ENCODE peak calls at places on chromosomes 5 and 9, in seven cellular contexts. One of them, this sample, is unnamed.

GRCh38 chr5:69231851-69232250 is 2.8 kb upstream of the CDK7 start:
- DNase-seq in RWPE1: no peak
- DNase-seq in activated T-helper 1 cell treated with anti-CD3 and anti-CD28 coated beads, Interleukin-2, amount 50 U/mL, for 16 hours: no peak
- DNase-seq in NCI-H2029: peak; percentile 66
- DNase-seq in stimulated activated CD4-positive, alpha-beta T cell treated with anti-CD3 and anti-CD28 coated beads, Interleukin-1b, Interleukin-23, amount 100 ng/mL, for 48 hours: no peak
- DNase-seq in left cardiac atrium: no peak
- DNase-seq in NCI-H1694 treated with DMSO at 0.1 percent for 48 hours: no peak
- DNase-seq in this sample: no peak

GRCh38 chr5:31944683-31945445 is 229.3 kb downstream of the GOLPH3 start:
- DNase-seq in RWPE1: no peak
- DNase-seq in activated T-helper 1 cell treated with anti-CD3 and anti-CD28 coated beads, Interleukin-2, amount 50 U/mL, for 16 hours: no peak
- DNase-seq in NCI-H2029: peak; percentile 48
- DNase-seq in stimulated activated CD4-positive, alpha-beta T cell treated with anti-CD3 and anti-CD28 coated beads, Interleukin-1b, Interleukin-23, amount 100 ng/mL, for 48 hours: no peak
- DNase-seq in left cardiac atrium: no peak
- DNase-seq in NCI-H1694 treated with DMSO at 0.1 percent for 48 hours: no peak
- DNase-seq in this sample: no peak

GRCh38 chr5:344668-345067 is 23.2 kb downstream of the AHRR start:
- DNase-seq in RWPE1: no peak
- DNase-seq in activated T-helper 1 cell treated with anti-CD3 and anti-CD28 coated beads, Interleukin-2, amount 50 U/mL, for 16 hours: no peak
- DNase-seq in NCI-H2029: no peak
- DNase-seq in stimulated activated CD4-positive, alpha-beta T cell treated with anti-CD3 and anti-CD28 coated beads, Interleukin-1b, Interleukin-23, amount 100 ng/mL, for 48 hours: no peak
- DNase-seq in left cardiac atrium: no peak
- DNase-seq in NCI-H1694 treated with DMSO at 0.1 percent for 48 hours: no peak
- DNase-seq in this sample: no peak

GRCh38 chr9:5263568-5264218 is 32.5 kb downstream of the INSL4 start:
- DNase-seq in RWPE1: no peak
- DNase-seq in activated T-helper 1 cell treated with anti-CD3 and anti-CD28 coated beads, Interleukin-2, amount 50 U/mL, for 16 hours: no peak
- DNase-seq in NCI-H2029: no peak
- DNase-seq in stimulated activated CD4-positive, alpha-beta T cell treated with anti-CD3 and anti-CD28 coated beads, Interleukin-1b, Interleukin-23, amount 100 ng/mL, for 48 hours: no peak
- DNase-seq in left cardiac atrium: no peak
- DNase-seq in NCI-H1694 treated with DMSO at 0.1 percent for 48 hours: no peak
- DNase-seq in this sample: no peak

GRCh38 chr5:176497852-176498251 is 39.4 kb downstream of the RNF44 start:
- DNase-seq in RWPE1: peak; percentile 64
- DNase-seq in activated T-helper 1 cell treated with anti-CD3 and anti-CD28 coated beads, Interleukin-2, amount 50 U/mL, for 16 hours: no peak
- DNase-seq in NCI-H2029: no peak
- DNase-seq in stimulated activated CD4-positive, alpha-beta T cell treated with anti-CD3 and anti-CD28 coated beads, Interleukin-1b, Interleukin-23, amount 100 ng/mL, for 48 hours: no peak
- DNase-seq in left cardiac atrium: no peak
- DNase-seq in NCI-H1694 treated with DMSO at 0.1 percent for 48 hours: no peak
- DNase-seq in this sample: no peak

GRCh38 chr5:57094753-57095683 is 78.8 kb upstream of the GPBP1 start:
- DNase-seq in RWPE1: no peak
- DNase-seq in activated T-helper 1 cell treated with anti-CD3 and anti-CD28 coated beads, Interleukin-2, amount 50 U/mL, for 16 hours: no peak
- DNase-seq in NCI-H2029: no peak
- DNase-seq in stimulated activated CD4-positive, alpha-beta T cell treated with anti-CD3 and anti-CD28 coated beads, Interleukin-1b, Interleukin-23, amount 100 ng/mL, for 48 hours: no peak
- DNase-seq in left cardiac atrium: no peak
- DNase-seq in NCI-H1694 treated with DMSO at 0.1 percent for 48 hours: no peak
- DNase-seq in this sample: no peak

GRCh38 chr5:177402271-177403043 is 2.0 kb upstream of the PFN3 start:
- DNase-seq in RWPE1: peak; percentile 92
- DNase-seq in activated T-helper 1 cell treated with anti-CD3 and anti-CD28 coated beads, Interleukin-2, amount 50 U/mL, for 16 hours: peak; percentile 57
- DNase-seq in NCI-H2029: peak; percentile 84
- DNase-seq in stimulated activated CD4-positive, alpha-beta T cell treated with anti-CD3 and anti-CD28 coated beads, Interleukin-1b, Interleukin-23, amount 100 ng/mL, for 48 hours: peak; percentile 77
- DNase-seq in left cardiac atrium: peak; percentile 51
- DNase-seq in NCI-H1694 treated with DMSO at 0.1 percent for 48 hours: peak; percentile 28
- DNase-seq in this sample: peak; percentile 49

GRCh38 chr9:34176089-34176488 is 2.8 kb upstream of the UBAP1 start:
- DNase-seq in RWPE1: peak; percentile 81
- DNase-seq in activated T-helper 1 cell treated with anti-CD3 and anti-CD28 coated beads, Interleukin-2, amount 50 U/mL, for 16 hours: no peak
- DNase-seq in NCI-H2029: no peak
- DNase-seq in stimulated activated CD4-positive, alpha-beta T cell treated with anti-CD3 and anti-CD28 coated beads, Interleukin-1b, Interleukin-23, amount 100 ng/mL, for 48 hours: no peak
- DNase-seq in left cardiac atrium: no peak
- DNase-seq in NCI-H1694 treated with DMSO at 0.1 percent for 48 hours: no peak
- DNase-seq in this sample: no peak

GRCh38 chr9:2418619-2419018 is 203.0 kb upstream of the VLDLR start:
- DNase-seq in RWPE1: no peak
- DNase-seq in activated T-helper 1 cell treated with anti-CD3 and anti-CD28 coated beads, Interleukin-2, amount 50 U/mL, for 16 hours: no peak
- DNase-seq in NCI-H2029: no peak
- DNase-seq in stimulated activated CD4-positive, alpha-beta T cell treated with anti-CD3 and anti-CD28 coated beads, Interleukin-1b, Interleukin-23, amount 100 ng/mL, for 48 hours: no peak
- DNase-seq in left cardiac atrium: no peak
- DNase-seq in NCI-H1694 treated with DMSO at 0.1 percent for 48 hours: no peak
- DNase-seq in this sample: peak; percentile 40

GRCh38 chr9:130937146-130938076 is 1.6 kb downstream of the FIBCD1 start:
- DNase-seq in RWPE1: no peak
- DNase-seq in activated T-helper 1 cell treated with anti-CD3 and anti-CD28 coated beads, Interleukin-2, amount 50 U/mL, for 16 hours: no peak
- DNase-seq in NCI-H2029: no peak
- DNase-seq in stimulated activated CD4-positive, alpha-beta T cell treated with anti-CD3 and anti-CD28 coated beads, Interleukin-1b, Interleukin-23, amount 100 ng/mL, for 48 hours: no peak
- DNase-seq in left cardiac atrium: no peak
- DNase-seq in NCI-H1694 treated with DMSO at 0.1 percent for 48 hours: no peak
- DNase-seq in this sample: no peak

GRCh38 chr9:131478421-131478868 is 24.3 kb upstream of the POMT1 start:
- DNase-seq in RWPE1: peak; percentile 34
- DNase-seq in activated T-helper 1 cell treated with anti-CD3 and anti-CD28 coated beads, Interleukin-2, amount 50 U/mL, for 16 hours: peak; percentile 42
- DNase-seq in NCI-H2029: no peak
- DNase-seq in stimulated activated CD4-positive, alpha-beta T cell treated with anti-CD3 and anti-CD28 coated beads, Interleukin-1b, Interleukin-23, amount 100 ng/mL, for 48 hours: peak; percentile 35
- DNase-seq in left cardiac atrium: peak; percentile 55
- DNase-seq in NCI-H1694 treated with DMSO at 0.1 percent for 48 hours: peak; percentile 24
- DNase-seq in this sample: no peak

GRCh38 chr9:89911721-89912604 is 307.2 kb downstream of the GADD45G start:
- DNase-seq in RWPE1: no peak
- DNase-seq in activated T-helper 1 cell treated with anti-CD3 and anti-CD28 coated beads, Interleukin-2, amount 50 U/mL, for 16 hours: no peak
- DNase-seq in NCI-H2029: no peak
- DNase-seq in stimulated activated CD4-positive, alpha-beta T cell treated with anti-CD3 and anti-CD28 coated beads, Interleukin-1b, Interleukin-23, amount 100 ng/mL, for 48 hours: no peak
- DNase-seq in left cardiac atrium: no peak
- DNase-seq in NCI-H1694 treated with DMSO at 0.1 percent for 48 hours: no peak
- DNase-seq in this sample: no peak

GRCh38 chr5:24823625-24824024 is 178.8 kb upstream of the CDH10 start:
- DNase-seq in RWPE1: peak; percentile 55
- DNase-seq in activated T-helper 1 cell treated with anti-CD3 and anti-CD28 coated beads, Interleukin-2, amount 50 U/mL, for 16 hours: no peak
- DNase-seq in NCI-H2029: no peak
- DNase-seq in stimulated activated CD4-positive, alpha-beta T cell treated with anti-CD3 and anti-CD28 coated beads, Interleukin-1b, Interleukin-23, amount 100 ng/mL, for 48 hours: no peak
- DNase-seq in left cardiac atrium: no peak
- DNase-seq in NCI-H1694 treated with DMSO at 0.1 percent for 48 hours: no peak
- DNase-seq in this sample: no peak

GRCh38 chr9:78212868-78213267 is 23.0 kb upstream of the CEP78 start:
- DNase-seq in RWPE1: no peak
- DNase-seq in activated T-helper 1 cell treated with anti-CD3 and anti-CD28 coated beads, Interleukin-2, amount 50 U/mL, for 16 hours: no peak
- DNase-seq in NCI-H2029: no peak
- DNase-seq in stimulated activated CD4-positive, alpha-beta T cell treated with anti-CD3 and anti-CD28 coated beads, Interleukin-1b, Interleukin-23, amount 100 ng/mL, for 48 hours: no peak
- DNase-seq in left cardiac atrium: no peak
- DNase-seq in NCI-H1694 treated with DMSO at 0.1 percent for 48 hours: no peak
- DNase-seq in this sample: no peak

GRCh38 chr5:123610665-123611406 is 98.9 kb downstream of the CSNK1G3 start:
- DNase-seq in RWPE1: peak; percentile 49
- DNase-seq in activated T-helper 1 cell treated with anti-CD3 and anti-CD28 coated beads, Interleukin-2, amount 50 U/mL, for 16 hours: no peak
- DNase-seq in NCI-H2029: peak; percentile 48
- DNase-seq in stimulated activated CD4-positive, alpha-beta T cell treated with anti-CD3 and anti-CD28 coated beads, Interleukin-1b, Interleukin-23, amount 100 ng/mL, for 48 hours: no peak
- DNase-seq in left cardiac atrium: no peak
- DNase-seq in NCI-H1694 treated with DMSO at 0.1 percent for 48 hours: peak; percentile 51
- DNase-seq in this sample: peak; percentile 5

GRCh38 chr5:79107020-79107796 is 4.4 kb upstream of the BHMT start:
- DNase-seq in RWPE1: no peak
- DNase-seq in activated T-helper 1 cell treated with anti-CD3 and anti-CD28 coated beads, Interleukin-2, amount 50 U/mL, for 16 hours: no peak
- DNase-seq in NCI-H2029: no peak
- DNase-seq in stimulated activated CD4-positive, alpha-beta T cell treated with anti-CD3 and anti-CD28 coated beads, Interleukin-1b, Interleukin-23, amount 100 ng/mL, for 48 hours: no peak
- DNase-seq in left cardiac atrium: no peak
- DNase-seq in NCI-H1694 treated with DMSO at 0.1 percent for 48 hours: no peak
- DNase-seq in this sample: no peak

GRCh38 chr5:119478781-119479180 is 26.5 kb downstream of the HSD17B4 start:
- DNase-seq in RWPE1: peak; percentile 26
- DNase-seq in activated T-helper 1 cell treated with anti-CD3 and anti-CD28 coated beads, Interleukin-2, amount 50 U/mL, for 16 hours: no peak
- DNase-seq in NCI-H2029: no peak
- DNase-seq in stimulated activated CD4-positive, alpha-beta T cell treated with anti-CD3 and anti-CD28 coated beads, Interleukin-1b, Interleukin-23, amount 100 ng/mL, for 48 hours: no peak
- DNase-seq in left cardiac atrium: no peak
- DNase-seq in NCI-H1694 treated with DMSO at 0.1 percent for 48 hours: no peak
- DNase-seq in this sample: no peak

GRCh38 chr9:77926314-77926959 is 105.2 kb downstream of the GNAQ start:
- DNase-seq in RWPE1: peak; percentile 56
- DNase-seq in activated T-helper 1 cell treated with anti-CD3 and anti-CD28 coated beads, Interleukin-2, amount 50 U/mL, for 16 hours: no peak
- DNase-seq in NCI-H2029: no peak
- DNase-seq in stimulated activated CD4-positive, alpha-beta T cell treated with anti-CD3 and anti-CD28 coated beads, Interleukin-1b, Interleukin-23, amount 100 ng/mL, for 48 hours: no peak
- DNase-seq in left cardiac atrium: no peak
- DNase-seq in NCI-H1694 treated with DMSO at 0.1 percent for 48 hours: no peak
- DNase-seq in this sample: no peak

GRCh38 chr9:37104183-37104889 is 16.0 kb upstream of the ZCCHC7 start:
- DNase-seq in RWPE1: peak; percentile 21
- DNase-seq in activated T-helper 1 cell treated with anti-CD3 and anti-CD28 coated beads, Interleukin-2, amount 50 U/mL, for 16 hours: no peak
- DNase-seq in NCI-H2029: no peak
- DNase-seq in stimulated activated CD4-positive, alpha-beta T cell treated with anti-CD3 and anti-CD28 coated beads, Interleukin-1b, Interleukin-23, amount 100 ng/mL, for 48 hours: peak; percentile 45
- DNase-seq in left cardiac atrium: no peak
- DNase-seq in NCI-H1694 treated with DMSO at 0.1 percent for 48 hours: no peak
- DNase-seq in this sample: no peak

GRCh38 chr9:93578844-93579243 is 2.5 kb downstream of the PHF2 start:
- DNase-seq in RWPE1: no peak
- DNase-seq in activated T-helper 1 cell treated with anti-CD3 and anti-CD28 coated beads, Interleukin-2, amount 50 U/mL, for 16 hours: no peak
- DNase-seq in NCI-H2029: no peak
- DNase-seq in stimulated activated CD4-positive, alpha-beta T cell treated with anti-CD3 and anti-CD28 coated beads, Interleukin-1b, Interleukin-23, amount 100 ng/mL, for 48 hours: no peak
- DNase-seq in left cardiac atrium: peak; percentile 13
- DNase-seq in NCI-H1694 treated with DMSO at 0.1 percent for 48 hours: no peak
- DNase-seq in this sample: no peak

GRCh38 chr9:110443146-110443877 is 105.6 kb upstream of the TXNDC8 start:
- DNase-seq in RWPE1: peak; percentile 74
- DNase-seq in activated T-helper 1 cell treated with anti-CD3 and anti-CD28 coated beads, Interleukin-2, amount 50 U/mL, for 16 hours: no peak
- DNase-seq in NCI-H2029: no peak
- DNase-seq in stimulated activated CD4-positive, alpha-beta T cell treated with anti-CD3 and anti-CD28 coated beads, Interleukin-1b, Interleukin-23, amount 100 ng/mL, for 48 hours: no peak
- DNase-seq in left cardiac atrium: no peak
- DNase-seq in NCI-H1694 treated with DMSO at 0.1 percent for 48 hours: peak; percentile 90
- DNase-seq in this sample: peak; percentile 32

GRCh38 chr5:102532126-102532525 is 33.3 kb upstream of the SLCO6A1 start:
- DNase-seq in RWPE1: no peak
- DNase-seq in activated T-helper 1 cell treated with anti-CD3 and anti-CD28 coated beads, Interleukin-2, amount 50 U/mL, for 16 hours: no peak
- DNase-seq in NCI-H2029: no peak
- DNase-seq in stimulated activated CD4-positive, alpha-beta T cell treated with anti-CD3 and anti-CD28 coated beads, Interleukin-1b, Interleukin-23, amount 100 ng/mL, for 48 hours: no peak
- DNase-seq in left cardiac atrium: peak; percentile 38
- DNase-seq in NCI-H1694 treated with DMSO at 0.1 percent for 48 hours: no peak
- DNase-seq in this sample: no peak

GRCh38 chr5:142548739-142549275 is 137.1 kb downstream of the FGF1 start:
- DNase-seq in RWPE1: peak; percentile 93
- DNase-seq in activated T-helper 1 cell treated with anti-CD3 and anti-CD28 coated beads, Interleukin-2, amount 50 U/mL, for 16 hours: no peak
- DNase-seq in NCI-H2029: peak; percentile 75
- DNase-seq in stimulated activated CD4-positive, alpha-beta T cell treated with anti-CD3 and anti-CD28 coated beads, Interleukin-1b, Interleukin-23, amount 100 ng/mL, for 48 hours: peak; percentile 31
- DNase-seq in left cardiac atrium: peak; percentile 53
- DNase-seq in NCI-H1694 treated with DMSO at 0.1 percent for 48 hours: peak; percentile 90
- DNase-seq in this sample: peak; percentile 5

GRCh38 chr9:137423001-137423809 is at the start of the genes EXD3 and NOXA1:
- DNase-seq in RWPE1: peak; percentile 98
- DNase-seq in activated T-helper 1 cell treated with anti-CD3 and anti-CD28 coated beads, Interleukin-2, amount 50 U/mL, for 16 hours: peak; percentile 94
- DNase-seq in NCI-H2029: peak; percentile 93
- DNase-seq in stimulated activated CD4-positive, alpha-beta T cell treated with anti-CD3 and anti-CD28 coated beads, Interleukin-1b, Interleukin-23, amount 100 ng/mL, for 48 hours: peak; percentile 95
- DNase-seq in left cardiac atrium: peak; percentile 94
- DNase-seq in NCI-H1694 treated with DMSO at 0.1 percent for 48 hours: peak; percentile 73
- DNase-seq in this sample: peak; percentile 96

GRCh38 chr9:130300739-130301138 is 35.2 kb downstream of the HMCN2 start:
- DNase-seq in RWPE1: no peak
- DNase-seq in activated T-helper 1 cell treated with anti-CD3 and anti-CD28 coated beads, Interleukin-2, amount 50 U/mL, for 16 hours: no peak
- DNase-seq in NCI-H2029: no peak
- DNase-seq in stimulated activated CD4-positive, alpha-beta T cell treated with anti-CD3 and anti-CD28 coated beads, Interleukin-1b, Interleukin-23, amount 100 ng/mL, for 48 hours: no peak
- DNase-seq in left cardiac atrium: no peak
- DNase-seq in NCI-H1694 treated with DMSO at 0.1 percent for 48 hours: no peak
- DNase-seq in this sample: no peak

GRCh38 chr5:180889366-180889765 is 9.6 kb upstream of the BTNL8 start:
- DNase-seq in RWPE1: no peak
- DNase-seq in activated T-helper 1 cell treated with anti-CD3 and anti-CD28 coated beads, Interleukin-2, amount 50 U/mL, for 16 hours: no peak
- DNase-seq in NCI-H2029: no peak
- DNase-seq in stimulated activated CD4-positive, alpha-beta T cell treated with anti-CD3 and anti-CD28 coated beads, Interleukin-1b, Interleukin-23, amount 100 ng/mL, for 48 hours: no peak
- DNase-seq in left cardiac atrium: no peak
- DNase-seq in NCI-H1694 treated with DMSO at 0.1 percent for 48 hours: no peak
- DNase-seq in this sample: no peak

GRCh38 chr9:32969270-32969669 is 32.2 kb downstream of the APTX start:
- DNase-seq in RWPE1: no peak
- DNase-seq in activated T-helper 1 cell treated with anti-CD3 and anti-CD28 coated beads, Interleukin-2, amount 50 U/mL, for 16 hours: no peak
- DNase-seq in NCI-H2029: no peak
- DNase-seq in stimulated activated CD4-positive, alpha-beta T cell treated with anti-CD3 and anti-CD28 coated beads, Interleukin-1b, Interleukin-23, amount 100 ng/mL, for 48 hours: no peak
- DNase-seq in left cardiac atrium: no peak
- DNase-seq in NCI-H1694 treated with DMSO at 0.1 percent for 48 hours: no peak
- DNase-seq in this sample: no peak

GRCh38 chr5:172739385-172739784 is 31.6 kb downstream of the DUSP1 start:
- DNase-seq in RWPE1: no peak
- DNase-seq in activated T-helper 1 cell treated with anti-CD3 and anti-CD28 coated beads, Interleukin-2, amount 50 U/mL, for 16 hours: no peak
- DNase-seq in NCI-H2029: no peak
- DNase-seq in stimulated activated CD4-positive, alpha-beta T cell treated with anti-CD3 and anti-CD28 coated beads, Interleukin-1b, Interleukin-23, amount 100 ng/mL, for 48 hours: no peak
- DNase-seq in left cardiac atrium: no peak
- DNase-seq in NCI-H1694 treated with DMSO at 0.1 percent for 48 hours: no peak
- DNase-seq in this sample: no peak

GRCh38 chr5:162128117-162128516 is 60.5 kb downstream of the GABRG2 start:
- DNase-seq in RWPE1: no peak
- DNase-seq in activated T-helper 1 cell treated with anti-CD3 and anti-CD28 coated beads, Interleukin-2, amount 50 U/mL, for 16 hours: no peak
- DNase-seq in NCI-H2029: no peak
- DNase-seq in stimulated activated CD4-positive, alpha-beta T cell treated with anti-CD3 and anti-CD28 coated beads, Interleukin-1b, Interleukin-23, amount 100 ng/mL, for 48 hours: no peak
- DNase-seq in left cardiac atrium: no peak
- DNase-seq in NCI-H1694 treated with DMSO at 0.1 percent for 48 hours: no peak
- DNase-seq in this sample: no peak

GRCh38 chr5:174106997-174107655 is 61.6 kb downstream of the NSG2 start:
- DNase-seq in RWPE1: no peak
- DNase-seq in activated T-helper 1 cell treated with anti-CD3 and anti-CD28 coated beads, Interleukin-2, amount 50 U/mL, for 16 hours: no peak
- DNase-seq in NCI-H2029: no peak
- DNase-seq in stimulated activated CD4-positive, alpha-beta T cell treated with anti-CD3 and anti-CD28 coated beads, Interleukin-1b, Interleukin-23, amount 100 ng/mL, for 48 hours: no peak
- DNase-seq in left cardiac atrium: no peak
- DNase-seq in NCI-H1694 treated with DMSO at 0.1 percent for 48 hours: no peak
- DNase-seq in this sample: no peak

GRCh38 chr9:137113385-137114159 is 961 bp downstream of the DPP7 start:
- DNase-seq in RWPE1: no peak
- DNase-seq in activated T-helper 1 cell treated with anti-CD3 and anti-CD28 coated beads, Interleukin-2, amount 50 U/mL, for 16 hours: no peak
- DNase-seq in NCI-H2029: no peak
- DNase-seq in stimulated activated CD4-positive, alpha-beta T cell treated with anti-CD3 and anti-CD28 coated beads, Interleukin-1b, Interleukin-23, amount 100 ng/mL, for 48 hours: peak; percentile 40
- DNase-seq in left cardiac atrium: no peak
- DNase-seq in NCI-H1694 treated with DMSO at 0.1 percent for 48 hours: no peak
- DNase-seq in this sample: no peak